ENCODE peak calls at places on chromosomes 7 and 10, in eight cellular contexts. K is HEK293T; Y is activated T-cell treated with anti-CD3 and anti-CD28 coated beads, Interleukin-2, amount 50 U/mL, for 72 hours; I is EL; J is heart left ventricle; W is GM12878; R is T follicular helper cell; H is NCI-H748 treated with DMSO at 0.1 percent for 48 hours. N is an unnamed sample.

GRCh38 chr10:76111986-76112825 is 680.8 kb downstream of the LRMDA start:
- DNase-seq in K (no peak), Y (no peak), I (peak; percentile 30), J (no peak), W (no peak), R (no peak), H (no peak), N (peak; percentile 65)

GRCh38 chr10:90347239-90347638 is 510.6 kb downstream of the HTR7 start:
- DNase-seq in K (no peak), Y (no peak), I (no peak), J (no peak), W (no peak), R (no peak), H (no peak), N (no peak)

GRCh38 chr10:57959318-57960003 is 308.2 kb downstream of the IPMK start:
- DNase-seq in K (no peak), Y (no peak), I (no peak), J (no peak), W (no peak), R (no peak), H (no peak), N (no peak)

GRCh38 chr10:27285093-27285492 is 44.5 kb upstream of the ACBD5 start:
- DNase-seq in K (peak; percentile 6), Y (peak; percentile 55), I (peak; percentile 3), J (no peak), W (no peak), R (no peak), H (no peak), N (peak; percentile 4)

GRCh38 chr7:135769403-135769802 is 20.8 kb upstream of the FAM180A start:
- DNase-seq in K (no peak), Y (no peak), I (no peak), J (no peak), W (no peak), R (no peak), H (no peak), N (no peak)

GRCh38 chr10:104005172-104005863 is 38.4 kb downstream of the SLK start:
- DNase-seq in K (no peak), Y (no peak), I (no peak), J (no peak), W (no peak), R (no peak), H (no peak), N (no peak)

GRCh38 chr10:76185476-76186255 is 754.2 kb downstream of the LRMDA start:
- DNase-seq in K (no peak), Y (no peak), I (no peak), J (no peak), W (no peak), R (no peak), H (no peak), N (no peak)

GRCh38 chr10:114326794-114327193 is 77.5 kb downstream of the AFAP1L2 start:
- DNase-seq in K (no peak), Y (no peak), I (no peak), J (no peak), W (no peak), R (no peak), H (no peak), N (no peak)

GRCh38 chr10:37495415-37495814 is 362.0 kb downstream of the ZNF248 start:
- DNase-seq in K (no peak), Y (no peak), I (no peak), J (no peak), W (no peak), R (no peak), H (peak; percentile 3), N (no peak)

GRCh38 chr7:91634485-91635177 is 245.9 kb downstream of the MTERF1 start:
- DNase-seq in K (no peak), Y (no peak), I (no peak), J (no peak), W (no peak), R (no peak), H (peak; percentile 97), N (no peak)

GRCh38 chr10:24133839-24134238 is 75.1 kb upstream of the KIAA1217 start:
- DNase-seq in K (no peak), Y (no peak), I (no peak), J (no peak), W (no peak), R (no peak), H (no peak), N (no peak)

GRCh38 chr7:29564455-29565185 is 985 bp downstream of the PRR15 start:
- DNase-seq in K (peak; percentile 63), Y (no peak), I (peak; percentile 76), J (peak; percentile 79), W (no peak), R (no peak), H (peak; percentile 61), N (peak; percentile 80)

GRCh38 chr10:5413012-5413938 is 918 bp downstream of the NET1 start:
- DNase-seq in K (peak; percentile 31), Y (no peak), I (peak; percentile 71), J (no peak), W (no peak), R (no peak), H (no peak), N (no peak)

GRCh38 chr7:101564778-101565211 is 64.3 kb downstream of the MYL10 start:
- DNase-seq in K (no peak), Y (no peak), I (peak; percentile 43), J (peak; percentile 20), W (no peak), R (no peak), H (no peak), N (peak; percentile 84)

GRCh38 chr10:62076872-62077271 is 175.4 kb downstream of the ARID5B start:
- DNase-seq in K (no peak), Y (no peak), I (peak; percentile 87), J (no peak), W (no peak), R (no peak), H (no peak), N (no peak)

GRCh38 chr7:90723233-90723632 is 127.1 kb downstream of the CDK14 start:
- DNase-seq in K (no peak), Y (no peak), I (no peak), J (no peak), W (no peak), R (no peak), H (no peak), N (no peak)

GRCh38 chr10:15141136-15142067 is 27.1 kb downstream of the NMT2 start:
- DNase-seq in K (no peak), Y (peak; percentile 49), I (no peak), J (no peak), W (peak; percentile 85), R (no peak), H (no peak), N (no peak)

GRCh38 chr10:58641095-58641531 is 128.4 kb downstream of the BICC1 start:
- DNase-seq in K (peak; percentile 14), Y (no peak), I (peak; percentile 97), J (no peak), W (no peak), R (no peak), H (peak; percentile 17), N (peak; percentile 12)

GRCh38 chr10:127948791-127949190 is 41.9 kb downstream of the PTPRE start:
- DNase-seq in K (no peak), Y (no peak), I (no peak), J (no peak), W (no peak), R (no peak), H (no peak), N (no peak)

GRCh38 chr7:32891800-32892520 is 400 bp upstream of the KBTBD2 start:
- DNase-seq in K (peak; percentile 83), Y (peak; percentile 98), I (peak; percentile 97), J (peak; percentile 99), W (peak; percentile 84), R (peak; percentile 96), H (peak; percentile 90), N (peak; percentile 93)

N was measured in H7.